ENCODE peak calls at places on chromosomes 13 and 19, in five cellular contexts. B is NCI-H1105 treated with DMSO at 0.1 percent for 48 hours, J is KBM-7, S is foreskin melanocyte, A is EH. Q is an unnamed sample.

GRCh38 chr13:111388851-111389500 is 68.5 kb downstream of the TEX29 start:
- DNase-seq in B (no peak), J (no peak), S (no peak), A (no peak), Q (no peak)

GRCh38 chr13:28636078-28636477 is 22.9 kb upstream of the POMP start:
- DNase-seq in B (no peak), J (no peak), S (no peak), A (peak), Q (no peak)

GRCh38 chr19:18197941-18198340 is 4.9 kb downstream of the MPV17L2 start:
- DNase-seq in B (no peak), J (no peak), S (no peak), A (no peak), Q (no peak)

GRCh38 chr13:107518292-107518691 is 697.0 kb downstream of the LIG4 start:
- DNase-seq in B (no peak), J (no peak), S (no peak), A (no peak), Q (no peak)

GRCh38 chr13:28035146-28035782 is 46.8 kb upstream of the URAD start:
- DNase-seq in B (no peak), J (no peak), S (no peak), A (peak), Q (no peak)

GRCh38 chr13:28297341-28297740 is 159.0 kb downstream of the PAN3 start:
- DNase-seq in B (no peak), J (no peak), S (no peak), A (peak), Q (no peak)

GRCh38 chr19:45676851-45677263 is 8.8 kb downstream of the GIPR start:
- DNase-seq in B (no peak), J (no peak), S (no peak), A (no peak), Q (no peak)

GRCh38 chr19:38544569-38545315 is 73.0 kb downstream of the MAP4K1 start:
- DNase-seq in B (no peak), J (no peak), S (peak), A (peak), Q (peak)

GRCh38 chr13:110503037-110503901 is 58.3 kb downstream of the RAB20 start:
- DNase-seq in B (no peak), J (no peak), S (no peak), A (no peak), Q (no peak)

Q was measured in SK-MEL-5.